ENCODE peak calls at places on chromosomes 4 and X, in ten cellular contexts. D is neural progenitor cell; Q is EL; P is GM13977; Z is dorsolateral prefrontal cortex; K is AG10803; J is retinal pigment epithelial cell; F is foreskin fibroblast; V is WERI-Rb-1; A is activated naive CD8-positive, alpha-beta T cell treated with anti-CD3 and anti-CD28 coated beads, Interleukin-2, amount 50 U/mL, for 16 hours. M is an unnamed sample.

GRCh38 chr4:3411676-3412075 is 30.1 kb upstream of the HGFAC start:
- DNase-seq in D (no peak), Q (no peak), P (no peak), Z (no peak), K (no peak), J (no peak), F (no peak), V (peak; percentile 6), A (no peak), M (no peak)

GRCh38 chrX:77953300-77953699 is 16.1 kb downstream of the PGAM4 start:
- DNase-seq in D (no peak), Q (no peak), P (no peak), Z (no peak), K (no peak), J (no peak), F (no peak), V (no peak), A (no peak), M (no peak)

GRCh38 chrX:106378616-106379015 is 210.5 kb downstream of the PWWP3B start:
- DNase-seq in D (no peak), Q (no peak), P (no peak), Z (no peak), K (no peak), J (no peak), F (no peak), V (no peak), A (no peak), M (no peak)

GRCh38 chrX:71636438-71637252 is 18.3 kb upstream of the CXCR3 start:
- DNase-seq in D (no peak), Q (no peak), P (no peak), Z (no peak), K (no peak), J (no peak), F (no peak), V (no peak), A (no peak), M (no peak)

GRCh38 chrX:69155786-69156520 is 9.3 kb downstream of the PJA1 start:
- DNase-seq in D (no peak), Q (no peak), P (no peak), Z (no peak), K (no peak), J (no peak), F (no peak), V (no peak), A (no peak), M (no peak)

GRCh38 chr4:98929341-98930267 is 671 bp upstream of the EIF4E start:
- DNase-seq in D (no peak), Q (peak; percentile 97), P (peak; percentile 76), Z (peak; percentile 43), K (peak; percentile 90), J (peak; percentile 91), F (peak; percentile 98), V (peak; percentile 78), A (no peak), M (peak; percentile 86)

GRCh38 chr4:42397256-42397634 is at the start of gene SHISA3:
- DNase-seq in D (peak; percentile 69), Q (no peak), P (peak; percentile 55), Z (no peak), K (no peak), J (no peak), F (no peak), V (peak; percentile 40), A (no peak), M (peak; percentile 84)

GRCh38 chr4:69888336-69888735 is 28.4 kb upstream of the SULT1E1 start:
- DNase-seq in D (no peak), Q (no peak), P (no peak), Z (no peak), K (no peak), J (no peak), F (peak; percentile 3), V (no peak), A (no peak), M (no peak)

GRCh38 chr4:89439533-89439932 is 131.9 kb upstream of the GPRIN3 start:
- DNase-seq in D (no peak), Q (no peak), P (peak; percentile 4), Z (no peak), K (no peak), J (peak; percentile 25), F (no peak), V (no peak), A (no peak), M (no peak)

GRCh38 chr4:40378619-40379018 is 43.5 kb downstream of the CHRNA9 start:
- DNase-seq in D (no peak), Q (peak; percentile 17), P (no peak), Z (no peak), K (no peak), J (no peak), F (no peak), V (no peak), A (no peak), M (no peak)

GRCh38 chr4:25085621-25086020 is 54.9 kb upstream of the LGI2 start:
- DNase-seq in D (no peak), Q (no peak), P (no peak), Z (no peak), K (no peak), J (no peak), F (no peak), V (no peak), A (no peak), M (no peak)

GRCh38 chr4:45668086-45668485 is 455.8 kb downstream of the GABRG1 start:
- DNase-seq in D (no peak), Q (no peak), P (no peak), Z (no peak), K (no peak), J (no peak), F (no peak), V (no peak), A (no peak), M (no peak)

GRCh38 chrX:118528089-118528753 is 32.6 kb downstream of the DOCK11 start:
- DNase-seq in D (no peak), Q (no peak), P (peak; percentile 28), Z (no peak), K (no peak), J (no peak), F (no peak), V (no peak), A (peak; percentile 19), M (no peak)

GRCh38 chr4:26217961-26218676 is 102.7 kb upstream of the RBPJ start:
- DNase-seq in D (no peak), Q (no peak), P (peak; percentile 54), Z (peak; percentile 40), K (peak; percentile 68), J (no peak), F (no peak), V (no peak), A (no peak), M (no peak)

GRCh38 chr4:17502764-17503163 is 9.1 kb downstream of the QDPR start:
- DNase-seq in D (no peak), Q (peak; percentile 14), P (no peak), Z (no peak), K (no peak), J (no peak), F (no peak), V (no peak), A (no peak), M (no peak)

GRCh38 chr4:3346146-3346545 is 53.3 kb downstream of the RGS12 start:
- DNase-seq in D (peak; percentile 76), Q (peak; percentile 74), P (peak; percentile 85), Z (no peak), K (peak; percentile 79), J (no peak), F (peak; percentile 77), V (peak; percentile 47), A (no peak), M (no peak)

GRCh38 chr4:40971346-40971745 is 221.6 kb downstream of the NSUN7 start:
- DNase-seq in D (no peak), Q (no peak), P (no peak), Z (no peak), K (no peak), J (no peak), F (no peak), V (no peak), A (no peak), M (no peak)

GRCh38 chr4:177632481-177632880 is 190.2 kb upstream of the AGA start:
- DNase-seq in D (no peak), Q (no peak), P (no peak), Z (no peak), K (no peak), J (no peak), F (no peak), V (no peak), A (no peak), M (no peak)

GRCh38 chr4:111537165-111537564 is 608.1 kb upstream of the FAM241A start:
- DNase-seq in D (no peak), Q (no peak), P (no peak), Z (no peak), K (no peak), J (no peak), F (no peak), V (no peak), A (no peak), M (no peak)

GRCh38 chr4:8607603-8608481 is 15.3 kb downstream of the CPZ start:
- DNase-seq in D (peak; percentile 84), Q (no peak), P (peak; percentile 85), Z (no peak), K (no peak), J (no peak), F (no peak), V (peak; percentile 73), A (no peak), M (peak; percentile 92)

GRCh38 chr4:100299441-100299840 is 109.2 kb upstream of the DDIT4L start:
- DNase-seq in D (no peak), Q (peak; percentile 2), P (no peak), Z (no peak), K (no peak), J (no peak), F (peak; percentile 18), V (no peak), A (no peak), M (no peak)

M was measured in upper lobe of left lung.